ENCODE peak calls at places on chromosome 1, in six cellular contexts. W is iPS DF 19.7, U is endothelial cell of umbilical vein, R is RCC 7860, G is MCF 10A, K is type B pancreatic cell. B is an unnamed sample.

GRCh38 chr1:217431395-217431794 is 199.5 kb downstream of the GPATCH2 start:
- DNase-seq in W (no peak), R (no peak), U (no peak), K (no peak), G (peak), B (no peak)

GRCh38 chr1:20713440-20713839 is 4.4 kb downstream of the KIF17 start:
- DNase-seq in R (no peak), G (no peak), U (no peak), K (no peak), W (no peak), B (no peak)

GRCh38 chr1:151574575-151575529 is 34.7 kb downstream of the TUFT1 start:
- DNase-seq in R (no peak), K (no peak), W (no peak), G (peak), U (peak), B (no peak)

GRCh38 chr1:214072758-214073157 is 85.0 kb downstream of the PROX1 start:
- DNase-seq in W (no peak), G (no peak), U (no peak), R (no peak), K (no peak), B (no peak)

GRCh38 chr1:208425096-208425495 is 180.9 kb upstream of the PLXNA2 start:
- DNase-seq in G (no peak), W (no peak), U (no peak), R (no peak), K (no peak), B (no peak)

GRCh38 chr1:189659731-189660130 is 817.9 kb downstream of the BRINP3 start:
- DNase-seq in W (no peak), K (no peak), R (no peak), G (peak), U (no peak), B (no peak)

GRCh38 chr1:46432781-46433327 is 38.7 kb downstream of the FAAH start:
- DNase-seq in W (no peak), R (no peak), U (no peak), G (no peak), K (no peak), B (no peak)

GRCh38 chr1:14924455-14925325 is 228.9 kb upstream of the TMEM51 start:
- DNase-seq in G (peak), W (no peak), U (peak), R (peak), K (no peak), B (peak)

GRCh38 chr1:163673076-163673475 is 351.3 kb downstream of the NUF2 start:
- DNase-seq in G (no peak), U (no peak), K (no peak), W (no peak), R (no peak), B (no peak)